ENCODE peak calls at places on chromosome 3, in seven cellular contexts. One of them, this sample, is unnamed. For H3K4me1, the result is how much of the 10 kb centered on the place peaks cover.

GRCh38 chr3:76585794-76586392 is 454.0 kb upstream of the ROBO2 start:
- DNase-seq in CD8-positive, alpha-beta T cell: no peak
- DNase-seq in neural progenitor cell: peak
- DNase-seq in body of pancreas: no peak
- DNase-seq in A549: peak
- DNase-seq in psoas muscle: no peak
- DNase-seq in CD8-positive, alpha-beta memory T cell: no peak
- DNase-seq in this sample: no peak

GRCh38 chr3:120506828-120507774 is 56.3 kb upstream of the FSTL1 start:
- DNase-seq in CD8-positive, alpha-beta T cell: no peak
- DNase-seq in neural progenitor cell: peak
- DNase-seq in body of pancreas: peak
- DNase-seq in A549: peak
- DNase-seq in psoas muscle: no peak
- DNase-seq in CD8-positive, alpha-beta memory T cell: no peak
- DNase-seq in this sample: no peak

GRCh38 chr3:120560304-120561250 is 35.6 kb upstream of the NDUFB4 start:
- DNase-seq in CD8-positive, alpha-beta T cell: no peak
- DNase-seq in neural progenitor cell: peak
- DNase-seq in body of pancreas: no peak
- DNase-seq in A549: no peak
- DNase-seq in psoas muscle: no peak
- DNase-seq in CD8-positive, alpha-beta memory T cell: peak
- DNase-seq in this sample: peak

GRCh38 chr3:58049143-58049785 is 41.0 kb downstream of the FLNB start:
- DNase-seq in CD8-positive, alpha-beta T cell: no peak
- DNase-seq in neural progenitor cell: peak
- DNase-seq in body of pancreas: peak
- DNase-seq in A549: peak
- DNase-seq in psoas muscle: no peak
- DNase-seq in CD8-positive, alpha-beta memory T cell: no peak
- DNase-seq in this sample: peak

GRCh38 chr3:159762981-159763465 is 225.6 kb upstream of the IL12A start:
- DNase-seq in CD8-positive, alpha-beta T cell: no peak
- DNase-seq in neural progenitor cell: peak
- DNase-seq in body of pancreas: peak
- DNase-seq in A549: peak
- DNase-seq in psoas muscle: peak
- DNase-seq in CD8-positive, alpha-beta memory T cell: no peak
- DNase-seq in this sample: peak

GRCh38 chr3:65142476-65142875 is 454.7 kb upstream of the ADAMTS9 start:
- DNase-seq in CD8-positive, alpha-beta T cell: no peak
- DNase-seq in neural progenitor cell: peak
- DNase-seq in body of pancreas: no peak
- DNase-seq in A549: no peak
- DNase-seq in psoas muscle: no peak
- DNase-seq in CD8-positive, alpha-beta memory T cell: no peak
- DNase-seq in this sample: no peak

GRCh38 chr3:127456471-127457093 is 134.0 kb downstream of the TPRA1 start:
- DNase-seq in CD8-positive, alpha-beta T cell: no peak
- DNase-seq in neural progenitor cell: no peak
- DNase-seq in body of pancreas: peak
- DNase-seq in A549: no peak
- DNase-seq in psoas muscle: peak
- DNase-seq in CD8-positive, alpha-beta memory T cell: no peak
- DNase-seq in this sample: no peak

GRCh38 chr3:13494463-13495350 is 14.6 kb downstream of the HDAC11 start:
- DNase-seq in CD8-positive, alpha-beta T cell: no peak
- DNase-seq in neural progenitor cell: peak
- DNase-seq in body of pancreas: peak
- DNase-seq in A549: peak
- DNase-seq in psoas muscle: peak
- DNase-seq in CD8-positive, alpha-beta memory T cell: no peak
- DNase-seq in this sample: peak

GRCh38 chr3:49469037-49469875 is 811 bp upstream of the DAG1 start:
- DNase-seq in CD8-positive, alpha-beta T cell: no peak
- DNase-seq in neural progenitor cell: peak
- DNase-seq in body of pancreas: peak
- DNase-seq in A549: peak
- DNase-seq in psoas muscle: peak
- DNase-seq in CD8-positive, alpha-beta memory T cell: no peak
- DNase-seq in this sample: peak

GRCh38 chr3:126918223-126918622 is 64.7 kb upstream of the PLXNA1 start:
- DNase-seq in CD8-positive, alpha-beta T cell: no peak
- DNase-seq in neural progenitor cell: no peak
- DNase-seq in body of pancreas: no peak
- DNase-seq in A549: no peak
- DNase-seq in psoas muscle: no peak
- DNase-seq in CD8-positive, alpha-beta memory T cell: no peak
- DNase-seq in this sample: no peak

GRCh38 chr3:127671523-127672428 is 976 bp upstream of the ABTB1 start:
- DNase-seq in CD8-positive, alpha-beta T cell: peak
- DNase-seq in neural progenitor cell: peak
- DNase-seq in body of pancreas: peak
- DNase-seq in A549: no peak
- DNase-seq in psoas muscle: peak
- DNase-seq in CD8-positive, alpha-beta memory T cell: peak
- DNase-seq in this sample: peak

GRCh38 chr3:129575987-129576364 is 30.5 kb downstream of the PLXND1 start:
- DNase-seq in CD8-positive, alpha-beta T cell: no peak
- DNase-seq in neural progenitor cell: peak
- DNase-seq in body of pancreas: no peak
- DNase-seq in A549: no peak
- DNase-seq in psoas muscle: no peak
- DNase-seq in CD8-positive, alpha-beta memory T cell: no peak
- DNase-seq in this sample: no peak

GRCh38 chr3:43290961-43291360 is 4.6 kb downstream of the SNRK start:
- DNase-seq in CD8-positive, alpha-beta T cell: no peak
- DNase-seq in neural progenitor cell: no peak
- DNase-seq in body of pancreas: no peak
- DNase-seq in A549: no peak
- DNase-seq in psoas muscle: no peak
- DNase-seq in CD8-positive, alpha-beta memory T cell: no peak
- DNase-seq in this sample: no peak

GRCh38 chr3:121517950-121518349 is 27.8 kb downstream of the POLQ start:
- DNase-seq in CD8-positive, alpha-beta T cell: no peak
- DNase-seq in neural progenitor cell: no peak
- DNase-seq in body of pancreas: no peak
- DNase-seq in A549: no peak
- DNase-seq in psoas muscle: no peak
- DNase-seq in CD8-positive, alpha-beta memory T cell: no peak
- DNase-seq in this sample: no peak

GRCh38 chr3:177361042-177361938 is 164.0 kb upstream of the TBL1XR1 start:
- DNase-seq in CD8-positive, alpha-beta T cell: no peak
- DNase-seq in neural progenitor cell: no peak
- DNase-seq in body of pancreas: no peak
- DNase-seq in A549: no peak
- DNase-seq in psoas muscle: no peak
- DNase-seq in CD8-positive, alpha-beta memory T cell: peak
- DNase-seq in this sample: peak

GRCh38 chr3:36372534-36372935 is 7.8 kb upstream of the STAC start:
- DNase-seq in CD8-positive, alpha-beta T cell: no peak
- DNase-seq in neural progenitor cell: no peak
- DNase-seq in body of pancreas: no peak
- DNase-seq in A549: no peak
- DNase-seq in psoas muscle: no peak
- DNase-seq in CD8-positive, alpha-beta memory T cell: no peak
- DNase-seq in this sample: no peak

GRCh38 chr3:56839784-56840724 is 38.3 kb upstream of the ARHGEF3 start:
- DNase-seq in CD8-positive, alpha-beta T cell: no peak
- DNase-seq in neural progenitor cell: no peak
- DNase-seq in body of pancreas: no peak
- DNase-seq in A549: peak
- DNase-seq in psoas muscle: no peak
- DNase-seq in CD8-positive, alpha-beta memory T cell: no peak
- DNase-seq in this sample: no peak

GRCh38 chr3:62332771-62333381 is 40.5 kb downstream of the FEZF2 start:
- DNase-seq in CD8-positive, alpha-beta T cell: no peak
- DNase-seq in neural progenitor cell: peak
- DNase-seq in body of pancreas: no peak
- DNase-seq in A549: no peak
- DNase-seq in psoas muscle: no peak
- DNase-seq in CD8-positive, alpha-beta memory T cell: peak
- DNase-seq in this sample: no peak

GRCh38 chr3:111751961-111752360 is 107.1 kb upstream of the PHLDB2 start:
- DNase-seq in CD8-positive, alpha-beta T cell: no peak
- DNase-seq in neural progenitor cell: no peak
- DNase-seq in body of pancreas: no peak
- DNase-seq in A549: no peak
- DNase-seq in psoas muscle: no peak
- DNase-seq in CD8-positive, alpha-beta memory T cell: no peak
- DNase-seq in this sample: no peak

GRCh38 chr3:89179355-89179997 is 72.1 kb downstream of the EPHA3 start:
- DNase-seq in CD8-positive, alpha-beta T cell: no peak
- DNase-seq in neural progenitor cell: peak
- DNase-seq in body of pancreas: no peak
- DNase-seq in A549: no peak
- DNase-seq in psoas muscle: no peak
- DNase-seq in CD8-positive, alpha-beta memory T cell: no peak
- DNase-seq in this sample: peak

GRCh38 chr3:185585523-185585861 is 603 bp upstream of the SENP2 start:
- DNase-seq in CD8-positive, alpha-beta T cell: no peak
- DNase-seq in neural progenitor cell: no peak
- DNase-seq in body of pancreas: no peak
- DNase-seq in A549: no peak
- DNase-seq in psoas muscle: no peak
- DNase-seq in CD8-positive, alpha-beta memory T cell: no peak
- DNase-seq in this sample: no peak

GRCh38 chr3:104887619-104888018 is 479.1 kb upstream of the ALCAM start:
- DNase-seq in CD8-positive, alpha-beta T cell: no peak
- DNase-seq in neural progenitor cell: no peak
- DNase-seq in body of pancreas: no peak
- DNase-seq in A549: no peak
- DNase-seq in psoas muscle: no peak
- DNase-seq in CD8-positive, alpha-beta memory T cell: no peak
- DNase-seq in this sample: no peak

GRCh38 chr3:21641959-21642358 is 109.1 kb downstream of the ZNF385D start:
- DNase-seq in CD8-positive, alpha-beta T cell: no peak
- DNase-seq in neural progenitor cell: no peak
- DNase-seq in body of pancreas: no peak
- DNase-seq in A549: no peak
- DNase-seq in psoas muscle: no peak
- DNase-seq in CD8-positive, alpha-beta memory T cell: no peak
- DNase-seq in this sample: no peak

GRCh38 chr3:177470200-177470941 is 273.1 kb upstream of the TBL1XR1 start:
- DNase-seq in CD8-positive, alpha-beta T cell: no peak
- DNase-seq in neural progenitor cell: no peak
- DNase-seq in body of pancreas: no peak
- DNase-seq in A549: no peak
- DNase-seq in psoas muscle: no peak
- DNase-seq in CD8-positive, alpha-beta memory T cell: no peak
- DNase-seq in this sample: no peak

GRCh38 chr3:179021119-179021903 is 50.3 kb downstream of the ZMAT3 start:
- DNase-seq in CD8-positive, alpha-beta T cell: no peak
- DNase-seq in neural progenitor cell: no peak
- DNase-seq in body of pancreas: no peak
- DNase-seq in A549: no peak
- DNase-seq in psoas muscle: no peak
- DNase-seq in CD8-positive, alpha-beta memory T cell: peak
- DNase-seq in this sample: no peak

GRCh38 chr3:36744770-36745169 is 19.6 kb downstream of the DCLK3 start:
- DNase-seq in CD8-positive, alpha-beta T cell: no peak
- DNase-seq in neural progenitor cell: no peak
- DNase-seq in body of pancreas: no peak
- DNase-seq in A549: no peak
- DNase-seq in psoas muscle: no peak
- DNase-seq in CD8-positive, alpha-beta memory T cell: no peak
- DNase-seq in this sample: no peak

GRCh38 chr3:25430942-25431570 is 3.0 kb downstream of the RARB start:
- DNase-seq in CD8-positive, alpha-beta T cell: no peak
- DNase-seq in neural progenitor cell: no peak
- DNase-seq in body of pancreas: no peak
- DNase-seq in A549: no peak
- DNase-seq in psoas muscle: no peak
- DNase-seq in CD8-positive, alpha-beta memory T cell: no peak
- DNase-seq in this sample: no peak
- H3K4me3 ChIP-seq in CD8-positive, alpha-beta T cell: no peak
- H3K4me3 ChIP-seq in neural progenitor cell: no peak
- H3K4me3 ChIP-seq in body of pancreas: no peak
- H3K4me3 ChIP-seq in A549: peak
- H3K4me3 ChIP-seq in psoas muscle: peak
- H3K4me3 ChIP-seq in CD8-positive, alpha-beta memory T cell: no peak
- H3K4me3 ChIP-seq in this sample: peak

GRCh38 chr3:107987036-107987557 is 103.7 kb downstream of the CD47 start:
- DNase-seq in CD8-positive, alpha-beta T cell: no peak
- DNase-seq in neural progenitor cell: no peak
- DNase-seq in body of pancreas: peak
- DNase-seq in A549: no peak
- DNase-seq in psoas muscle: peak
- DNase-seq in CD8-positive, alpha-beta memory T cell: no peak
- DNase-seq in this sample: peak
- H3K4me1 ChIP-seq in CD8-positive, alpha-beta T cell: under half
- H3K4me1 ChIP-seq in neural progenitor cell: under half
- H3K4me1 ChIP-seq in body of pancreas: under half
- H3K4me1 ChIP-seq in A549: under half
- H3K4me1 ChIP-seq in psoas muscle: under half
- H3K4me1 ChIP-seq in CD8-positive, alpha-beta memory T cell: under half
- H3K4me1 ChIP-seq in this sample: under half

DNA sequence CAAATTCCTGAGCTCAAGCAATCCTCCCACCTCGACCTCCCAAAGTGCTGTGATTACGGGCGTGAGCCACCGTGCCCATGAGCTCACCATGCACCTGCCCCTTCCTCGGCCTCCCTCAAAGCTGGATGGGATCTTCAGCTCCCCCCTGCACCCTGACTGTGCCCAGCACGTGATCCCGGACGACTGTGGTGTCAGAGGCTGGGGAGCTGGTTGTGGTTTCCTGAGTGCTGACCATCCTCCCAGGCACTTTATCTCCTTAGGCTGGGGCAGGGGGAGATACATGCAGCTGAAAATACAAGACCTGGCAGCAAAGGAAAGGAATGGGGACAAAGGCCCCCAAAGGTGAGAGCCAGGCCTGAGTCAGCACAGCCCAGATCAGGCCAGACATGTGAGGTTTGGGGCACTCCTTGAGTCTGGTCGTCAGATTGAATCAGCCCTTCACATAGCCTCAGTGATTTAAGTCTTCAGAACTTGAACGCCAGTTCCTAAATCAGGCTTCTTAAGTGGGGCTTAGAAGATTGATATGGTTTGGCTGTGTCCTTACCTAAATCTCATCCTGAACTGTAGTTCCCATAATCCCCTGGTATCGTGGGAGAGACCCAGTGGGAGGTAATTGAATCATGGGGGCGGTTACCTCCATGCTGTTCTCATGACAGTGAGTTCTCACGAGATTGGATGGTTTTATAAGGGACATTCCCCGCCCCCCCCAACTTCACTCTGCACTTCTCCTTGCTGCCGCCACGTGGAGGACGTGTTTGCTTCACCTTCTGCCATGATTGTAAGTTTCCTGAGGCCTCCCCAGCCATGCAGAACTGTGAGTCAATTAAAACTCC is 35.8 kb downstream of the PRKCD start:
- DNase-seq in CD8-positive, alpha-beta T cell: peak
- DNase-seq in neural progenitor cell: peak
- DNase-seq in body of pancreas: no peak
- DNase-seq in A549: no peak
- DNase-seq in psoas muscle: no peak
- DNase-seq in CD8-positive, alpha-beta memory T cell: no peak
- DNase-seq in this sample: peak
- H3K27ac ChIP-seq in CD8-positive, alpha-beta T cell: no peak
- H3K27ac ChIP-seq in neural progenitor cell: no peak
- H3K27ac ChIP-seq in body of pancreas: no peak
- H3K27ac ChIP-seq in A549: peak
- H3K27ac ChIP-seq in psoas muscle: no peak
- H3K27ac ChIP-seq in CD8-positive, alpha-beta memory T cell: no peak
- H3K27ac ChIP-seq in this sample: no peak

GRCh38 chr3:46927718-46928073 is 48.8 kb downstream of the CCDC12 start:
- DNase-seq in CD8-positive, alpha-beta T cell: no peak
- DNase-seq in neural progenitor cell: no peak
- DNase-seq in body of pancreas: no peak
- DNase-seq in A549: no peak
- DNase-seq in psoas muscle: peak
- DNase-seq in CD8-positive, alpha-beta memory T cell: no peak
- DNase-seq in this sample: no peak
- H3K4me3 ChIP-seq in CD8-positive, alpha-beta T cell: no peak
- H3K4me3 ChIP-seq in neural progenitor cell: no peak
- H3K4me3 ChIP-seq in body of pancreas: no peak
- H3K4me3 ChIP-seq in A549: no peak
- H3K4me3 ChIP-seq in psoas muscle: no peak
- H3K4me3 ChIP-seq in CD8-positive, alpha-beta memory T cell: no peak
- H3K4me3 ChIP-seq in this sample: no peak